ENCODE peak calls at places on chromosomes 6 and 20, in seven cellular contexts. One of them, this sample, is unnamed.

GRCh38 chr20:35603695-35604443 is 11.8 kb upstream of the SPAG4 start:
- DNase-seq in A673: no peak
- DNase-seq in GM23248: peak; percentile 17
- DNase-seq in small intestine: no peak
- DNase-seq in neuronal stem cell: no peak
- DNase-seq in endodermal cell: no peak
- DNase-seq in IMR-90: no peak
- DNase-seq in this sample: no peak

GRCh38 chr6:107704377-107705013 is 119.6 kb downstream of the SCML4 start:
- DNase-seq in A673: peak; percentile 51
- DNase-seq in endodermal cell: peak; percentile 61
- DNase-seq in GM23248: peak; percentile 54
- DNase-seq in neuronal stem cell: peak; percentile 54
- DNase-seq in small intestine: no peak
- DNase-seq in IMR-90: peak; percentile 68
- DNase-seq in this sample: peak; percentile 71

GRCh38 chr20:49245921-49246740 is 26.9 kb downstream of the DDX27 start:
- DNase-seq in IMR-90: peak; percentile 55
- DNase-seq in endodermal cell: peak; percentile 72
- DNase-seq in GM23248: peak; percentile 77
- DNase-seq in A673: peak; percentile 75
- DNase-seq in neuronal stem cell: no peak
- DNase-seq in small intestine: peak; percentile 46
- DNase-seq in this sample: peak; percentile 41

GRCh38 chr6:8707956-8708772 is 272.8 kb upstream of the SLC35B3 start:
- DNase-seq in IMR-90: no peak
- DNase-seq in GM23248: peak; percentile 29
- DNase-seq in small intestine: no peak
- DNase-seq in A673: peak; percentile 81
- DNase-seq in neuronal stem cell: peak; percentile 12
- DNase-seq in endodermal cell: peak; percentile 57
- DNase-seq in this sample: no peak

GRCh38 chr20:52768649-52769048 is 203.5 kb upstream of the TSHZ2 start:
- DNase-seq in endodermal cell: no peak
- DNase-seq in GM23248: no peak
- DNase-seq in neuronal stem cell: no peak
- DNase-seq in A673: no peak
- DNase-seq in small intestine: no peak
- DNase-seq in IMR-90: no peak
- DNase-seq in this sample: no peak

GRCh38 chr20:41505198-41505597 is 113.0 kb downstream of the CHD6 start:
- DNase-seq in A673: no peak
- DNase-seq in GM23248: no peak
- DNase-seq in endodermal cell: no peak
- DNase-seq in neuronal stem cell: no peak
- DNase-seq in small intestine: no peak
- DNase-seq in IMR-90: no peak
- DNase-seq in this sample: no peak

GRCh38 chr6:50816115-50816675 is 2.5 kb upstream of the TFAP2B start:
- DNase-seq in endodermal cell: peak; percentile 87
- DNase-seq in A673: peak; percentile 88
- DNase-seq in small intestine: peak; percentile 69
- DNase-seq in GM23248: peak; percentile 80
- DNase-seq in neuronal stem cell: peak; percentile 86
- DNase-seq in IMR-90: peak; percentile 55
- DNase-seq in this sample: peak; percentile 64

GRCh38 chr6:158039571-158040050 is 57.9 kb downstream of the SYNJ2 start:
- DNase-seq in A673: no peak
- DNase-seq in GM23248: no peak
- DNase-seq in small intestine: no peak
- DNase-seq in endodermal cell: no peak
- DNase-seq in neuronal stem cell: no peak
- DNase-seq in IMR-90: peak; percentile 52
- DNase-seq in this sample: no peak

GRCh38 chr6:3620937-3621336 is 130.6 kb downstream of the PXDC1 start:
- DNase-seq in endodermal cell: no peak
- DNase-seq in A673: no peak
- DNase-seq in neuronal stem cell: no peak
- DNase-seq in GM23248: no peak
- DNase-seq in IMR-90: no peak
- DNase-seq in small intestine: no peak
- DNase-seq in this sample: no peak

GRCh38 chr6:142356271-142356938 is 54.6 kb downstream of the ADGRG6 start:
- DNase-seq in small intestine: no peak
- DNase-seq in GM23248: peak; percentile 83
- DNase-seq in neuronal stem cell: no peak
- DNase-seq in IMR-90: peak; percentile 50
- DNase-seq in endodermal cell: no peak
- DNase-seq in A673: no peak
- DNase-seq in this sample: no peak

GRCh38 chr20:4091332-4092135 is 76.2 kb upstream of the RNF24 start:
- DNase-seq in endodermal cell: peak; percentile 94
- DNase-seq in IMR-90: peak; percentile 96
- DNase-seq in small intestine: peak; percentile 71
- DNase-seq in GM23248: peak; percentile 73
- DNase-seq in neuronal stem cell: peak; percentile 56
- DNase-seq in A673: peak; percentile 61
- DNase-seq in this sample: peak; percentile 81

GRCh38 chr6:170222498-170223471 is 68.1 kb downstream of the DLL1 start:
- DNase-seq in GM23248: no peak
- DNase-seq in endodermal cell: peak; percentile 47
- DNase-seq in A673: no peak
- DNase-seq in small intestine: peak; percentile 16
- DNase-seq in neuronal stem cell: no peak
- DNase-seq in IMR-90: no peak
- DNase-seq in this sample: no peak

GRCh38 chr6:107064579-107065065 is 36.6 kb downstream of the MTRES1 start:
- DNase-seq in neuronal stem cell: no peak
- DNase-seq in A673: no peak
- DNase-seq in IMR-90: peak; percentile 82
- DNase-seq in endodermal cell: no peak
- DNase-seq in GM23248: peak; percentile 49
- DNase-seq in small intestine: peak; percentile 33
- DNase-seq in this sample: no peak

GRCh38 chr20:50980851-50981713 is 22.5 kb downstream of the MOCS3 start:
- DNase-seq in A673: peak; percentile 84
- DNase-seq in neuronal stem cell: peak; percentile 72
- DNase-seq in IMR-90: peak; percentile 75
- DNase-seq in GM23248: peak; percentile 87
- DNase-seq in endodermal cell: peak; percentile 90
- DNase-seq in small intestine: peak; percentile 53
- DNase-seq in this sample: peak; percentile 90

GRCh38 chr20:3767434-3768341 is at the start of gene ADISSP:
- DNase-seq in small intestine: peak; percentile 99
- DNase-seq in A673: peak; percentile 99
- DNase-seq in IMR-90: peak; percentile 98
- DNase-seq in endodermal cell: peak; percentile 99
- DNase-seq in neuronal stem cell: peak; percentile 95
- DNase-seq in GM23248: peak; percentile 100
- DNase-seq in this sample: peak; percentile 98

DNA sequence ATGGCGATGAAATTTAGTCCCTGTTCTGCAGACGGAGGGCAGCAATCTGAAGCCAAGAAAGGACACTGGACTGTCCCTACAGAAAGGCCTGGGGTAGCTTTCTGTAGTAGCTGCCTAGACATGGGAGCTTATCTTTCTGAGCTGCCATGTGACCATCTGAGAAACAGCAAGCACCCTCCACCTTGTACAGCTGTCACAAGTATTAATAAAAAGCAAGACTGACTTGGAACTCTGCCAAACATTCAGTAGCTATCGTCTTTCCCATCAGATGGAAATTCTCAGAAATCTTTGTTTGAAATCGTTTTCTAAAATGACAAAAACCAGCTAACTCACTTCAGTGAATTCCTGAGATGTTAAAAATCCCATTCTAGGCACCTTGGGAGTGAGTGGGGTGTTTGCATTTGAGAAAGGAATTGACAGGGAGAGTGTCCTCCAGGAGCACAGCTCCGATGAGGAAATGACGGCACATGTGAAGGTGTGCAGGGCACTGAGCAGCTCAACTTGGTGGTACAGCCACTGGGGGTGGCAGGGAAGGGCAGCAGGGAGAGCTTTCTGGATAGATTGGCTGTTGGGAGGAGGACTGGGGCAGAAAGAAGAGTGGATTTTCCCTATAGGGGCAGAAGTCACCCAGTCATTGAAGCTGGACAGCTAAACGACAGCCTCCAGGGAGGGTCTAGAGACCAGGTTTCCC is 24.5 kb downstream of the ACSS1 start:
- DNase-seq in neuronal stem cell: no peak
- DNase-seq in small intestine: peak; percentile 70
- DNase-seq in endodermal cell: no peak
- DNase-seq in GM23248: no peak
- DNase-seq in IMR-90: no peak
- DNase-seq in A673: peak; percentile 37
- DNase-seq in this sample: peak; percentile 5
- H3K4me3 ChIP-seq in neuronal stem cell: no peak overlapping the region
- H3K4me3 ChIP-seq in small intestine: no peak overlapping the region
- H3K4me3 ChIP-seq in endodermal cell: no peak overlapping the region
- H3K4me3 ChIP-seq in GM23248: no peak overlapping the region
- H3K4me3 ChIP-seq in IMR-90: no peak overlapping the region
- H3K4me3 ChIP-seq in A673: no peak overlapping the region
- H3K4me3 ChIP-seq in this sample: no peak overlapping the region

DNA sequence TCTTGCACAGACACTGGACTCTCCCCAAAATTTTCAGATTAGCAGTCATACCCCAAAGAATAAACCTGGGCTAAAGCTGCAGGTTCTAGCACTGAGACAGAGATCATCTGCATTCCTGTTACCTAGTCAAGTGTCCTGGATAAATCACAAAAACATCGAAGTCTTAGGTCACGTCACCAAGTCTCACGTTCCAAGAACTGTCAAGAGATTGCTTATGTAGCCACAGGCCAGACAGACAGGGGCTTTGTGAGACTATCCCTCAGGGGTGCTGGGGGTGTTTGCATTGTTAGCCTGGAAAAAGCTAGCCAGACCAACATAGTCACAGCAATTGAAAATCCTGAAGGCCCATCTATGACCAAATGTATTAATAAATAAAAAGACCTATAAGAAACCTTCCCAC is 243.1 kb upstream of the PREP start:
- DNase-seq in GM23248: no peak
- DNase-seq in endodermal cell: no peak
- DNase-seq in neuronal stem cell: no peak
- DNase-seq in A673: no peak
- DNase-seq in small intestine: no peak
- DNase-seq in IMR-90: no peak
- DNase-seq in this sample: no peak
- H3K4me1 ChIP-seq in GM23248: no peaks in the 10 kb centered on the region
- H3K4me1 ChIP-seq in endodermal cell: no peaks in the 10 kb centered on the region
- H3K4me1 ChIP-seq in neuronal stem cell: peaks cover 3% of the 10 kb centered on the region
- H3K4me1 ChIP-seq in A673: no peaks in the 10 kb centered on the region
- H3K4me1 ChIP-seq in small intestine: no peaks in the 10 kb centered on the region
- H3K4me1 ChIP-seq in IMR-90: no peaks in the 10 kb centered on the region
- H3K4me1 ChIP-seq in this sample: peaks cover 7% of the 10 kb centered on the region

GRCh38 chr6:30450908-30451818 is 38.1 kb upstream of the HLA-E start:
- DNase-seq in GM23248: peak; percentile 73
- DNase-seq in small intestine: peak; percentile 48
- DNase-seq in IMR-90: peak; percentile 58
- DNase-seq in A673: no peak
- DNase-seq in neuronal stem cell: no peak
- DNase-seq in endodermal cell: peak; percentile 69
- DNase-seq in this sample: no peak
- H3K27me3 ChIP-seq in GM23248: peaks cover 59% of the 10 kb centered on the region
- H3K27me3 ChIP-seq in small intestine: peaks cover 45% of the 10 kb centered on the region
- H3K27me3 ChIP-seq in IMR-90: peaks cover 84% of the 10 kb centered on the region
- H3K27me3 ChIP-seq in A673: peaks cover 57% of the 10 kb centered on the region
- H3K27me3 ChIP-seq in neuronal stem cell: peaks cover 39% of the 10 kb centered on the region
- H3K27me3 ChIP-seq in endodermal cell: peaks cover 93% of the 10 kb centered on the region
- H3K27me3 ChIP-seq in this sample: peaks cover 60% of the 10 kb centered on the region

DNA sequence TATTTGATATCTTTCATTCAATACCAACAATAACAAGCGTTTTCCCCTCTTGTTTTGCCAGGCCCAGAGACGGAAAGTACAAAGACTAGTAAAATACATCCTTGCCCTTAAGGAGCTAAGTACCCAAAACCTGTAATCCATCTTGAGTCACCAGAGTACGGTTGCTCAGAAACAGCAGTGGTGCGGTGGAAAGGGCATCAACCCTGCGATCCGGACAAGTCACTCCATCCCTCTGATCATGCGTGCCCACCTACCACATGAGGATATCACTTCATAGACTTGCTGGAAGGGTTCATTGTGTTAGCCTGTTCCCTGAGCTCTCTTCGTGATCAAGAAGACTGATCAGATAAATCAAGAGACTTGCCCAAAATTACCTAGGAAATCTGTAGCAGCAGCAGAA is 1.9 kb downstream of the TOMM34 start:
- DNase-seq in endodermal cell: no peak
- DNase-seq in neuronal stem cell: no peak
- DNase-seq in A673: no peak
- DNase-seq in small intestine: no peak
- DNase-seq in IMR-90: no peak
- DNase-seq in GM23248: no peak
- DNase-seq in this sample: no peak
- H3K4me3 ChIP-seq in endodermal cell: peak overlapping the region; percentile 80
- H3K4me3 ChIP-seq in neuronal stem cell: no peak overlapping the region
- H3K4me3 ChIP-seq in A673: peak overlapping the region; percentile 77
- H3K4me3 ChIP-seq in small intestine: no peak overlapping the region
- H3K4me3 ChIP-seq in IMR-90: no peak overlapping the region
- H3K4me3 ChIP-seq in GM23248: peak overlapping the region; percentile 82
- H3K4me3 ChIP-seq in this sample: no peak overlapping the region

This sample was measured in HAP-1.